ENCODE peak calls at places on chromosomes 7 and 10, in nine cellular contexts. I, G, Q, V, W, J, P, H and K are unnamed samples.
A peak's percentile ranks its signal among the peaks of the same experiment; 100 is the strongest.

GRCh38 chr7:142460402-142461117 is 202.7 kb upstream of the PRSS58 start:
- DNase-seq in I (no peak), G (no peak), Q (no peak), V (no peak), W (no peak), J (peak; percentile 34), P (no peak), H (no peak), K (no peak)

GRCh38 chr7:32239764-32240163 is 169.6 kb upstream of the PDE1C start:
- DNase-seq in I (peak; percentile 39), G (no peak), Q (no peak), V (no peak), W (no peak), J (no peak), P (no peak), H (no peak), K (no peak)

GRCh38 chr7:157692156-157693011 is 355.6 kb downstream of the DNAJB6 start:
- DNase-seq in I (no peak), G (no peak), Q (no peak), V (no peak), W (no peak), J (no peak), P (no peak), H (peak; percentile 16), K (no peak)

GRCh38 chr10:79068562-79069324 is at the start of gene ZMIZ1:
- DNase-seq in I (peak; percentile 98), G (peak; percentile 93), Q (peak; percentile 91), V (peak; percentile 90), W (peak; percentile 94), J (peak; percentile 98), P (peak; percentile 91), H (peak; percentile 89), K (peak; percentile 60)

GRCh38 chr10:129531195-129531968 is 64.3 kb downstream of the MGMT start:
- DNase-seq in I (no peak), G (no peak), Q (no peak), V (no peak), W (no peak), J (peak; percentile 71), P (no peak), H (no peak), K (no peak)

GRCh38 chr7:51318886-51319579 is 2.4 kb upstream of the COBL start:
- DNase-seq in I (no peak), G (no peak), Q (no peak), V (no peak), W (no peak), J (no peak), P (no peak), H (no peak), K (no peak)

GRCh38 chr10:102712089-102712488 is 2.1 kb downstream of the ARL3 start:
- DNase-seq in I (no peak), G (no peak), Q (no peak), V (no peak), W (no peak), J (no peak), P (no peak), H (no peak), K (no peak)

GRCh38 chr10:90328896-90329295 is 528.9 kb downstream of the HTR7 start:
- DNase-seq in I (no peak), G (no peak), Q (no peak), V (no peak), W (no peak), J (no peak), P (no peak), H (no peak), K (no peak)

GRCh38 chr7:118305686-118306085 is 81.2 kb downstream of the ANKRD7 start:
- DNase-seq in I (no peak), G (no peak), Q (no peak), V (no peak), W (no peak), J (no peak), P (no peak), H (no peak), K (no peak)

GRCh38 chr10:132374176-132374575 is 22.8 kb upstream of the PWWP2B start:
- DNase-seq in I (no peak), G (no peak), Q (peak; percentile 28), V (no peak), W (no peak), J (no peak), P (no peak), H (no peak), K (no peak)

DNA sequence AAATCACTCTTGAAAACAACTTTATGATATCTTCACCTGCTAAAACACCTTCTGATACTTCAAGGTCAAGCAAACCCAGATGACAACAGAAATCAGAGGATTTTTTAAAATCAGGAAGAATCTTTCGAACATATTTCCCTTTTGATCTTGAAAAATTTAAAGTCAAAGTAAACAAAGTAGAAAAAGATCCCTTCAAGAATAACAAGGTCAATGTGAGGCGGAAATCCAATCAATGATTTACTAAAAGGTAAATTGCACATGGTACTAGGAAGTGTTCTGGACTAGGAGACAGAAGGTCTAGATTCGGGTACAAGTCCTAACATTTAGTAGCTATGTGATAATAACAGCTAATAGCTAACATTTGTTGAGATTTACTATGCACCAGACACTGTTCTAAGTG is 176.7 kb downstream of the CPEB3 start:
- DNase-seq in I (no peak), G (no peak), Q (no peak), V (no peak), W (no peak), J (no peak), P (no peak), H (no peak), K (no peak)
- H3K4me1 ChIP-seq in I (peaks cover 9% of the 10 kb centered on the region), G (no peaks in the 10 kb centered on the region), Q (peaks cover 13% of the 10 kb centered on the region), V (peaks cover 43% of the 10 kb centered on the region), W (peaks cover 71% of the 10 kb centered on the region), J (peaks cover 7% of the 10 kb centered on the region), P (no peaks in the 10 kb centered on the region), H (peaks cover 7% of the 10 kb centered on the region), K (peaks cover 6% of the 10 kb centered on the region)

GRCh38 chr10:103765981-103766380 is 89.4 kb downstream of the SH3PXD2A start:
- DNase-seq in I (no peak), G (no peak), Q (no peak), V (peak; percentile 62), W (peak; percentile 64), J (no peak), P (no peak), H (peak; percentile 53), K (no peak)
- H3K4me1 ChIP-seq in I (peaks cover 37% of the 10 kb centered on the region), G (peaks cover 52% of the 10 kb centered on the region), Q (peaks cover 51% of the 10 kb centered on the region), V (peaks cover 7% of the 10 kb centered on the region), W (peaks cover 3% of the 10 kb centered on the region), J (peaks cover 22% of the 10 kb centered on the region), P (no peaks in the 10 kb centered on the region), H (peaks cover 33% of the 10 kb centered on the region), K (peaks cover 18% of the 10 kb centered on the region)

GRCh38 chr10:50576245-50576815 is 47.4 kb downstream of the SGMS1 start:
- DNase-seq in I (no peak), G (no peak), Q (no peak), V (no peak), W (no peak), J (peak; percentile 39), P (peak; percentile 55), H (no peak), K (no peak)
- H3K4me1 ChIP-seq in I (peaks cover 42% of the 10 kb centered on the region), G (peaks cover 7% of the 10 kb centered on the region), Q (peaks cover 24% of the 10 kb centered on the region), V (peaks cover 66% of the 10 kb centered on the region), W (peaks cover 72% of the 10 kb centered on the region), J (peaks cover 19% of the 10 kb centered on the region), P (peaks cover 39% of the 10 kb centered on the region), H (peaks cover 46% of the 10 kb centered on the region), K (peaks cover 9% of the 10 kb centered on the region)

DNA sequence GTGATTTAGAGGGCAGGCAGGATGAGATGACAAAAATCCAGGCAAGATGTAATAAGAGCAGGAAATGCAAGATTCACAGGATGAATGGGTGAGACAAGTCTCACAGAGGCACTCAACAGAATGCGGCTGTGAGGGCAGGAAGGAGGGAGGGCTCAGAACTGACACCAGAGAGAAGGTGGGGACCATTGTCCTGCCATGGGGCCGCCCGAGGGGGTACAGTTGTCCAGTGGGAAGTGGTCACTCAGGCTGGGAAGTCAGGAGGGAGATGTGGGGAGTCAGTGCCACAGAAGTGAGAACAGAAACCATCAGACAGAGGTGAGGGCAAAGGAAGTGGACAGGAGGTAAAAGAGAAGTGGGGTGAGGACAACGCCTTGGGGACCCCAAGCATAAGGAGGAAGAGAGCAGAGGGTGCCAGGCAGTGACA is 8.9 kb downstream of the HIP1 start:
- DNase-seq in I (no peak), G (no peak), Q (peak; percentile 39), V (no peak), W (no peak), J (no peak), P (no peak), H (no peak), K (no peak)
- H3K4me1 ChIP-seq in I (peaks cover 23% of the 10 kb centered on the region), G (peaks cover 63% of the 10 kb centered on the region), Q (peaks cover 50% of the 10 kb centered on the region), V (peaks cover 3% of the 10 kb centered on the region), W (peaks cover 5% of the 10 kb centered on the region), J (peaks cover 33% of the 10 kb centered on the region), P (peaks cover 3% of the 10 kb centered on the region), H (peaks cover 49% of the 10 kb centered on the region), K (peaks cover 51% of the 10 kb centered on the region)